ENCODE peak calls at places on chromosomes 12 and 14, in six cellular contexts. K is NCI-H524, O is WTC11, E is cardiac fibroblast, S is HTR-8/SVneo, C is H9. P is an unnamed sample.

GRCh38 chr14:70018713-70019201 is 139.5 kb downstream of the SMOC1 start:
- DNase-seq in O (no peak), E (peak), C (no peak), S (no peak), K (no peak), P (peak)

GRCh38 chr12:40312982-40313576 is 88.3 kb downstream of the LRRK2 start:
- DNase-seq in E (peak), O (no peak), S (no peak), K (no peak), C (no peak), P (no peak)

GRCh38 chr12:124856132-124856841 is 7.4 kb downstream of the SCARB1 start:
- DNase-seq in E (no peak), C (no peak), S (no peak), O (no peak), K (no peak), P (peak)

GRCh38 chr14:32205984-32206383 is 2.9 kb upstream of the RNU6-8 start:
- DNase-seq in C (peak), S (no peak), E (no peak), O (peak), K (no peak), P (no peak)

GRCh38 chr12:13340149-13340548 is 143.6 kb downstream of the EMP1 start:
- DNase-seq in E (no peak), S (no peak), K (no peak), C (no peak), O (no peak), P (no peak)

GRCh38 chr12:113241191-113242017 is 20.1 kb downstream of the TPCN1 start:
- DNase-seq in O (no peak), E (no peak), K (peak), C (peak), S (peak), P (no peak)

GRCh38 chr14:50773632-50774541 is 57.1 kb downstream of the NIN start:
- DNase-seq in S (peak), E (peak), O (peak), K (peak), C (peak), P (peak)

GRCh38 chr12:632102-632696 is 31.0 kb downstream of the NINJ2 start:
- DNase-seq in C (peak), E (peak), S (peak), K (no peak), O (peak), P (no peak)

GRCh38 chr12:71972441-71973074 is 33.9 kb downstream of the TPH2 start:
- DNase-seq in C (peak), E (no peak), S (no peak), O (no peak), K (no peak), P (no peak)

GRCh38 chr12:78386871-78387270 is 477.7 kb upstream of the SYT1 start:
- DNase-seq in S (no peak), C (no peak), E (no peak), K (no peak), O (no peak), P (no peak)

GRCh38 chr14:100155881-100156645 is 3.4 kb downstream of the DEGS2 start:
- DNase-seq in E (no peak), K (no peak), O (no peak), S (no peak), C (no peak), P (no peak)

GRCh38 chr12:131830335-131831020 is 2.3 kb downstream of the MMP17 start:
- DNase-seq in K (peak), S (peak), C (peak), O (peak), E (peak), P (peak)

GRCh38 chr14:104650057-104650980 is 39.1 kb upstream of the INF2 start:
- DNase-seq in S (peak), K (peak), E (peak), C (peak), O (peak), P (peak)

GRCh38 chr14:75515631-75515999 is 6.7 kb upstream of the BATF start:
- DNase-seq in K (no peak), S (no peak), C (no peak), O (no peak), E (no peak), P (no peak)

GRCh38 chr12:288687-289086 is 26.1 kb upstream of the SLC6A13 start:
- DNase-seq in C (no peak), S (no peak), K (no peak), O (no peak), E (peak), P (peak)

GRCh38 chr12:9380650-9381049 is 172.5 kb upstream of the PZP start:
- DNase-seq in S (no peak), K (no peak), O (no peak), C (no peak), E (no peak), P (no peak)

GRCh38 chr12:24754690-24755638 is 193.9 kb downstream of the BCAT1 start:
- DNase-seq in C (no peak), K (no peak), O (no peak), S (no peak), E (peak), P (no peak)

GRCh38 chr14:64187331-64187730 is 106.8 kb downstream of the ESR2 start:
- DNase-seq in S (no peak), K (no peak), O (no peak), C (no peak), E (no peak), P (no peak)

GRCh38 chr14:69715725-69716482 is 51.0 kb upstream of the SRSF5 start:
- DNase-seq in C (no peak), E (peak), S (no peak), O (no peak), K (peak), P (no peak)

GRCh38 chr12:41910578-41911331 is 233.9 kb downstream of the GXYLT1 start:
- DNase-seq in K (no peak), O (no peak), S (no peak), E (no peak), C (no peak), P (no peak)

GRCh38 chr12:58364389-58365086 is 423.2 kb downstream of the ATP23 start:
- DNase-seq in O (no peak), S (peak), E (peak), K (no peak), C (no peak), P (no peak)

GRCh38 chr14:60349663-60350365 is 100.8 kb downstream of the PPM1A start:
- DNase-seq in C (peak), O (peak), K (no peak), E (peak), S (peak), P (peak)

GRCh38 chr12:57842342-57843294 is 3.9 kb downstream of the CTDSP2 start:
- DNase-seq in E (peak), K (no peak), O (peak), S (no peak), C (peak), P (no peak)

GRCh38 chr12:27674989-27675388 is 21.3 kb upstream of the REP15 start:
- DNase-seq in O (no peak), C (no peak), S (no peak), K (no peak), E (no peak), P (no peak)

GRCh38 chr12:96395236-96395635 is 5.0 kb downstream of the CDK17 start:
- DNase-seq in K (no peak), C (no peak), S (no peak), O (no peak), E (no peak), P (no peak)

GRCh38 chr12:1590083-1590979 is 4.0 kb downstream of the FBXL14 start:
- DNase-seq in K (no peak), O (peak), S (no peak), E (peak), C (peak), P (peak)

GRCh38 chr14:89279649-89280232 is 137.3 kb downstream of the FOXN3 start:
- DNase-seq in S (no peak), C (no peak), K (no peak), O (no peak), E (no peak), P (no peak)

GRCh38 chr12:99959549-99960170 is 25.1 kb downstream of the ANKS1B start:
- DNase-seq in C (no peak), K (peak), O (no peak), E (peak), S (no peak), P (no peak)

GRCh38 chr12:132388379-132389015 is 59.1 kb upstream of the GALNT9 start:
- DNase-seq in E (no peak), C (no peak), K (no peak), S (no peak), O (no peak), P (no peak)

GRCh38 chr12:86929962-86930361 is 673.8 kb upstream of the MGAT4C start:
- DNase-seq in S (no peak), C (no peak), K (no peak), E (no peak), O (no peak), P (no peak)

GRCh38 chr14:99654235-99655000 is 9.5 kb downstream of the HHIPL1 start:
- DNase-seq in O (no peak), E (peak), K (peak), C (no peak), S (peak), P (peak)

GRCh38 chr12:26555139-26555538 is 277.9 kb downstream of the ITPR2 start:
- DNase-seq in C (no peak), E (peak), S (no peak), K (no peak), O (no peak), P (no peak)

GRCh38 chr12:47147749-47148148 is 68.0 kb upstream of the AMIGO2 start:
- DNase-seq in S (no peak), O (no peak), C (no peak), K (no peak), E (no peak), P (no peak)

GRCh38 chr12:130967631-130968030 is 13.9 kb downstream of the ADGRD1 start:
- DNase-seq in E (no peak), K (no peak), C (peak), S (no peak), O (no peak), P (no peak)

GRCh38 chr14:64696355-64696844 is 7.8 kb upstream of the PLEKHG3 start:
- DNase-seq in E (no peak), K (peak), O (no peak), C (no peak), S (no peak), P (no peak)

GRCh38 chr12:105106621-105107020 is 910 bp upstream of the WASHC4 start:
- DNase-seq in S (no peak), K (no peak), C (no peak), O (no peak), E (no peak), P (no peak)

P was measured in adrenal gland.